ENCODE peak calls at places on chromosomes 13 and 19, in four cellular contexts. O is neuronal stem cell, K is upper lobe of left lung, H is esophagus squamous epithelium. X is an unnamed sample.

GRCh38 chr19:48413879-48414623 is 20.6 kb downstream of the GRIN2D start:
- DNase-seq in O (no peak), H (no peak), K (no peak), X (no peak)

GRCh38 chr19:45863840-45864628 is at the start of gene FOXA3:
- DNase-seq in O (no peak), H (no peak), K (peak; percentile 58), X (peak; percentile 50)

GRCh38 chr13:41054212-41054877 is 7.0 kb upstream of the WBP4 start:
- DNase-seq in K (no peak), O (no peak), H (no peak), X (peak; percentile 54)

GRCh38 chr13:41976491-41976890 is 15.6 kb upstream of the VWA8 start:
- DNase-seq in H (no peak), O (no peak), K (no peak), X (no peak)

GRCh38 chr13:95087746-95088305 is 213.4 kb downstream of the ABCC4 start:
- DNase-seq in O (no peak), K (no peak), H (no peak), X (no peak)

GRCh38 chr13:32796754-32797153 is 210.5 kb downstream of the PDS5B start:
- DNase-seq in H (no peak), K (no peak), O (no peak), X (no peak)

GRCh38 chr13:103656329-103656728 is 590.1 kb upstream of the SLC10A2 start:
- DNase-seq in O (no peak), H (no peak), K (no peak), X (no peak)

GRCh38 chr19:31314156-31314555 is 35.1 kb downstream of the TSHZ3 start:
- DNase-seq in K (no peak), H (no peak), O (no peak), X (no peak)

GRCh38 chr13:41675306-41675705 is 218.0 kb downstream of the RGCC start:
- DNase-seq in O (no peak), K (no peak), H (no peak), X (no peak)

GRCh38 chr19:11355160-11356073 is at the start of gene PLPPR2:
- DNase-seq in O (peak; percentile 86), H (peak; percentile 52), K (peak; percentile 95), X (peak; percentile 83)

GRCh38 chr19:46190489-46190888 is 39.1 kb upstream of the IGFL1 start:
- DNase-seq in H (no peak), K (no peak), O (no peak), X (no peak)

GRCh38 chr13:47632311-47632710 is 368.8 kb downstream of the SUCLA2 start:
- DNase-seq in H (no peak), O (no peak), K (no peak), X (no peak)

GRCh38 chr13:60788156-60788829 is 391.3 kb downstream of the TDRD3 start:
- DNase-seq in O (no peak), H (no peak), K (no peak), X (no peak)

GRCh38 chr13:114005206-114005720 is 31.4 kb upstream of the C13orf46 start:
- DNase-seq in O (no peak), K (no peak), H (no peak), X (no peak)

GRCh38 chr19:51784922-51785690 is 9.9 kb upstream of the FPR3 start:
- DNase-seq in K (peak; percentile 60), O (no peak), H (no peak), X (no peak)

GRCh38 chr13:29581666-29582065 is 13.8 kb downstream of the SLC7A1 start:
- DNase-seq in H (no peak), O (no peak), K (no peak), X (no peak)

GRCh38 chr19:18351544-18351943 is 11.1 kb downstream of the PGPEP1 start:
- DNase-seq in O (no peak), K (no peak), H (no peak), X (no peak)

GRCh38 chr19:49676136-49676689 is 858 bp upstream of the PRMT1 start:
- DNase-seq in H (no peak), K (peak; percentile 85), O (peak; percentile 96), X (no peak)

GRCh38 chr19:2475018-2475701 is 767 bp upstream of the GADD45B start:
- DNase-seq in H (no peak), K (peak; percentile 67), O (no peak), X (peak; percentile 76)

GRCh38 chr13:50357586-50358118 is 342.4 kb downstream of the KCNRG start:
- DNase-seq in H (no peak), K (peak; percentile 60), O (no peak), X (no peak)

GRCh38 chr19:12937243-12938053 is 961 bp upstream of the CALR start:
- DNase-seq in K (peak; percentile 63), H (no peak), O (no peak), X (no peak)

GRCh38 chr19:41397086-41398041 is at the start of the genes BCKDHA and EXOSC5:
- DNase-seq in K (peak; percentile 100), H (peak; percentile 94), O (peak; percentile 99), X (peak; percentile 99)

GRCh38 chr13:97540696-97541095 is 106.7 kb downstream of the RAP2A start:
- DNase-seq in H (no peak), K (no peak), O (no peak), X (no peak)
- H3K4me1 ChIP-seq in H (no peaks in the 10 kb centered on the region), K (no peaks in the 10 kb centered on the region), O (no peaks in the 10 kb centered on the region), X (no peaks in the 10 kb centered on the region)

GRCh38 chr19:29528350-29528945 is 2.7 kb downstream of the VSTM2B start:
- DNase-seq in H (no peak), K (no peak), O (peak; percentile 81), X (peak; percentile 12)
- H3K4me3 ChIP-seq in H (peak overlapping the region; percentile 18), K (peak overlapping the region; percentile 10), O (peak overlapping the region; percentile 72), X (no peak overlapping the region)

GRCh38 chr19:35695895-35696422 is 8.4 kb upstream of the ZBTB32 start:
- DNase-seq in H (no peak), K (no peak), O (no peak), X (no peak)
- H3K27ac ChIP-seq in H (no peak overlapping the region), K (no peak overlapping the region), O (no peak overlapping the region), X (no peak overlapping the region)

GRCh38 chr13:34464011-34464410 is 478.1 kb upstream of the NBEA start:
- DNase-seq in K (no peak), H (no peak), O (no peak), X (no peak)
- H3K4me1 ChIP-seq in K (peaks cover 6% of the 10 kb centered on the region), H (no peaks in the 10 kb centered on the region), O (no peaks in the 10 kb centered on the region), X (no peaks in the 10 kb centered on the region)